ENCODE peak calls at places on chromosomes 2 and 18, in five cellular contexts. M, E, L, Q and I are unnamed samples.
A peak's percentile ranks its signal among the peaks of the same experiment; 100 is the strongest.

GRCh38 chr2:224173882-224174415 is 134.9 kb upstream of the SERPINE2 start:
- DNase-seq in L (no peak), Q (no peak), M (no peak), E (no peak), I (no peak)

GRCh38 chr2:164570475-164570874 is 50.8 kb downstream of the GRB14 start:
- DNase-seq in Q (no peak), L (no peak), E (no peak), M (no peak), I (no peak)

GRCh38 chr18:79321625-79322024 is 74.1 kb upstream of the NFATC1 start:
- DNase-seq in M (no peak), Q (peak; percentile 51), L (no peak), E (no peak), I (no peak)

GRCh38 chr18:35620765-35621164 is 39.2 kb downstream of the GALNT1 start:
- DNase-seq in Q (peak; percentile 22), L (no peak), M (no peak), E (no peak), I (no peak)

GRCh38 chr2:27039871-27040270 is 7.1 kb downstream of the TMEM214 start:
- DNase-seq in Q (no peak), E (no peak), M (no peak), L (no peak), I (no peak)

GRCh38 chr2:40097691-40098376 is 318.8 kb upstream of the THUMPD2 start:
- DNase-seq in Q (peak; percentile 91), E (no peak), L (no peak), M (no peak), I (no peak)

GRCh38 chr2:201363857-201364560 is 6.9 kb upstream of the FLACC1 start:
- DNase-seq in L (peak; percentile 8), E (no peak), Q (peak; percentile 60), M (no peak), I (no peak)

GRCh38 chr2:34736482-34736881 is 1137.4 kb upstream of the FAM98A start:
- DNase-seq in M (no peak), L (no peak), E (no peak), Q (no peak), I (no peak)

GRCh38 chr18:73615506-73615905 is 532.1 kb downstream of the FBXO15 start:
- DNase-seq in E (no peak), M (no peak), Q (no peak), L (no peak), I (no peak)

GRCh38 chr2:142483653-142484052 is 352.8 kb upstream of the LRP1B start:
- DNase-seq in E (no peak), L (no peak), M (no peak), Q (no peak), I (no peak)

GRCh38 chr2:66840321-66841014 is 405.5 kb downstream of the MEIS1 start:
- DNase-seq in M (no peak), E (no peak), L (no peak), Q (peak; percentile 82), I (no peak)

GRCh38 chr2:66833036-66833435 is 398.1 kb downstream of the MEIS1 start:
- DNase-seq in L (no peak), M (no peak), E (no peak), Q (peak; percentile 21), I (no peak)

GRCh38 chr2:66834859-66835258 is 399.9 kb downstream of the MEIS1 start:
- DNase-seq in Q (no peak), L (no peak), E (no peak), M (no peak), I (no peak)

GRCh38 chr2:66839551-66840320 is 404.8 kb downstream of the MEIS1 start:
- DNase-seq in E (no peak), Q (peak; percentile 98), L (no peak), M (no peak), I (no peak)

DNA sequence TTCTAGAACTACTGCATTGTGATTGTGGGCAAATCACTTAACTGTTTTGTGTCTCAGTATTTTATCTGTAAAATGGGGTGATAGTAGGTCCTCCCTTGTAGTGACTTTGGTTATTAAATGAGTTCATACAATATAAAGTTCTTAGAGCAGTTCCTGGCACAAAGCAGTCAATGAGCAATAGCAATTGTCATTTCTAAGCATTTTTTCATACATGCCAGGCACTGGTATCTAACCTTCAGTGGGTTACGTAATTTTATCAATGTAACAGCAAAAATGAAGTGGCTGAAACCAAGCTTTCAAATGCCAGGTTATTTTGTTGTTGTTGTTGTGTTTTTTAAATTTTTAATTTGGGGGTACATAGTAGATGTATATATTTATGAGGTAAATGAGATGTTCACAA is 401.9 kb downstream of the MEIS1 start:
- DNase-seq in E (no peak), L (no peak), Q (peak; percentile 48), M (no peak), I (no peak)
- TF ChIP-seq CTCF in E (no peak), L (no peak), Q (no peak), M (no peak), I (no peak)

DNA sequence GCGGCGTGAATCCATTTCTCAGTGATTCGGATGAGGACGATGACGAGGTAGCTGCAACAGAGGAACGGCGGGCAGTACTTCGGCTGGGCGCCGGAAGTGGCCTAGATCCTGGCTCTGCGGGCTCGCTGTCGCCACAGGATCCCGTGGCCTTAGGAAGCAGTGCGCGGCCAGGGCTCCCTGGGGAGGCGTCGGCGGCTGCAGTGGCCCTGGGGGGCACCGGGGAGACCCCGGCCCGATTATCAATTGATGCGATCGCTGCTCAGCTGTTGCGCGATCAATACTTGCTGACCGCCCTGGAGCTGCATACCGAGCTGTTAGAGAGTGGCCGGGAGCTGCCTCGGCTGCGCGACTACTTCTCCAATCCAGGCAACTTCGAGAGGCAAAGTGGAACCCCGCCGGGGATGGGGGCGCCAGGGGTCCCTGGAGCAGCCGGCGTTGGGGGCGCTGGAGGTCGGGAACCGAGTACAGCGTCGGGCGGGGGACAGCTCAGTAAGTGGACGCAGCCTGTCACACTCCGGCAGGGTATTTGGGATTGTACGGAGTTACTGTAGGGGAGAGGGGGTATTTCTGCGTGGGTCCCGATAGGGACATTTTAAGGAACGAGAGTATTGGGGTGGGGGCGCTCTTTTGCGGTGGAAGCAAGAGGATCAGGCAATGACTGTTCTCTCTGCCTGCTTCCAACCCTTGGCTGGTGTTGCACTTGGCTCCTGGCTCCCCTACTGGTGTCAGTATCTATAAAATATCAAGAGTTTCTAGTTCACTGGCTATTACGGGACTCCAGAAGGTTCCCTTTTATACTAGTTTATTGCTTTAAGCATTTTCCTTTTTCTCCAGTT is 706 bp downstream of the RELCH start:
- DNase-seq in L (no peak), M (no peak), Q (peak; percentile 11), E (peak; percentile 17), I (peak; percentile 70)
- TF ChIP-seq CTCF in L (no peak), M (peak; percentile 24), Q (peak; percentile 26), E (no peak), I (no peak)

GRCh38 chr2:227407601-227408089 is 19.9 kb upstream of the SCYGR1 start:
- DNase-seq in E (peak; percentile 25), M (no peak), Q (peak; percentile 22), L (peak; percentile 46), I (no peak)
- TF ChIP-seq CTCF in E (no peak), M (no peak), Q (no peak), L (peak; percentile 20), I (no peak)

GRCh38 chr2:178910005-178910404 is 102.8 kb upstream of the TTN start:
- DNase-seq in Q (no peak), L (no peak), E (no peak), M (no peak), I (no peak)
- TF ChIP-seq CTCF in Q (no peak), L (no peak), E (no peak), M (no peak), I (no peak)

GRCh38 chr2:46066591-46066990 is 230.6 kb upstream of the EPAS1 start:
- DNase-seq in E (no peak), Q (peak; percentile 14), M (no peak), L (no peak), I (no peak)
- TF ChIP-seq CTCF in E (no peak), Q (no peak), M (no peak), L (no peak), I (no peak)